ENCODE peak calls at places on chromosomes 3 and 15, in six cellular contexts. One of them, this sample, is unnamed.

GRCh38 chr3:46797486-46797885 is 65.8 kb downstream of the MYL3 start:
- DNase-seq in K562: no peak
- DNase-seq in GM12891: no peak
- DNase-seq in H1: no peak
- DNase-seq in HepG2: no peak
- DNase-seq in GM12878: no peak
- DNase-seq in this sample: no peak

GRCh38 chr3:181851063-181851462 is 139.3 kb downstream of the SOX2 start:
- DNase-seq in H1: no peak
- DNase-seq in K562: no peak
- DNase-seq in HepG2: peak
- DNase-seq in GM12878: no peak
- DNase-seq in GM12891: no peak
- DNase-seq in this sample: no peak

GRCh38 chr3:112687214-112687613 is 46.3 kb upstream of the CCDC80 start:
- DNase-seq in HepG2: no peak
- DNase-seq in H1: no peak
- DNase-seq in GM12891: no peak
- DNase-seq in GM12878: no peak
- DNase-seq in K562: no peak
- DNase-seq in this sample: no peak

GRCh38 chr15:92808611-92809063 is 91.5 kb upstream of the CHD2 start:
- DNase-seq in GM12891: no peak
- DNase-seq in GM12878: no peak
- DNase-seq in K562: no peak
- DNase-seq in H1: no peak
- DNase-seq in HepG2: no peak
- DNase-seq in this sample: peak

GRCh38 chr3:12040902-12041301 is 36.7 kb downstream of the SYN2 start:
- DNase-seq in HepG2: no peak
- DNase-seq in H1: no peak
- DNase-seq in GM12878: no peak
- DNase-seq in K562: no peak
- DNase-seq in GM12891: no peak
- DNase-seq in this sample: no peak

GRCh38 chr3:49535971-49536874 is 18.1 kb upstream of the BSN start:
- DNase-seq in GM12878: no peak
- DNase-seq in K562: no peak
- DNase-seq in HepG2: no peak
- DNase-seq in H1: no peak
- DNase-seq in GM12891: no peak
- DNase-seq in this sample: no peak

GRCh38 chr3:179046497-179047353 is 24.9 kb downstream of the ZMAT3 start:
- DNase-seq in HepG2: no peak
- DNase-seq in H1: no peak
- DNase-seq in GM12878: peak
- DNase-seq in GM12891: no peak
- DNase-seq in K562: no peak
- DNase-seq in this sample: no peak

GRCh38 chr15:20659265-20659664 is 117.7 kb upstream of the GOLGA6L6 start:
- DNase-seq in GM12891: no peak
- DNase-seq in HepG2: no peak
- DNase-seq in H1: no peak
- DNase-seq in GM12878: no peak
- DNase-seq in K562: no peak
- DNase-seq in this sample: no peak

GRCh38 chr3:25904248-25904647 is 114.4 kb downstream of the OXSM start:
- DNase-seq in K562: no peak
- DNase-seq in HepG2: no peak
- DNase-seq in GM12878: no peak
- DNase-seq in H1: no peak
- DNase-seq in GM12891: no peak
- DNase-seq in this sample: no peak

GRCh38 chr3:4476507-4476906 is 9.4 kb upstream of the SUMF1 start:
- DNase-seq in K562: no peak
- DNase-seq in GM12891: no peak
- DNase-seq in GM12878: no peak
- DNase-seq in H1: no peak
- DNase-seq in HepG2: no peak
- DNase-seq in this sample: no peak

GRCh38 chr15:55742498-55742926 is 440 bp downstream of the PRTG start:
- DNase-seq in K562: peak
- DNase-seq in GM12878: no peak
- DNase-seq in H1: no peak
- DNase-seq in HepG2: no peak
- DNase-seq in GM12891: peak
- DNase-seq in this sample: peak

GRCh38 chr3:184237772-184238171 is 8.4 kb downstream of the VWA5B2 start:
- DNase-seq in GM12878: no peak
- DNase-seq in K562: no peak
- DNase-seq in HepG2: no peak
- DNase-seq in H1: no peak
- DNase-seq in GM12891: no peak
- DNase-seq in this sample: no peak

GRCh38 chr3:126344380-126345041 is 12.7 kb downstream of the KLF15 start:
- DNase-seq in HepG2: no peak
- DNase-seq in GM12891: no peak
- DNase-seq in H1: peak
- DNase-seq in K562: no peak
- DNase-seq in GM12878: no peak
- DNase-seq in this sample: no peak

GRCh38 chr15:31079519-31079918 is 22.0 kb downstream of the TRPM1 start:
- DNase-seq in GM12891: no peak
- DNase-seq in H1: no peak
- DNase-seq in K562: no peak
- DNase-seq in GM12878: no peak
- DNase-seq in HepG2: no peak
- DNase-seq in this sample: no peak

GRCh38 chr15:43702701-43703433 is 9.2 kb downstream of the CKMT1A start:
- DNase-seq in H1: no peak
- DNase-seq in HepG2: no peak
- DNase-seq in GM12891: no peak
- DNase-seq in K562: no peak
- DNase-seq in GM12878: no peak
- DNase-seq in this sample: no peak

GRCh38 chr15:99997112-99997651 is 263.9 kb upstream of the LYSMD4 start:
- DNase-seq in K562: no peak
- DNase-seq in HepG2: no peak
- DNase-seq in GM12891: no peak
- DNase-seq in H1: no peak
- DNase-seq in GM12878: no peak
- DNase-seq in this sample: no peak

GRCh38 chr15:90845201-90845949 is 23.0 kb upstream of the FURIN start:
- DNase-seq in GM12878: peak
- DNase-seq in K562: peak
- DNase-seq in H1: no peak
- DNase-seq in GM12891: peak
- DNase-seq in HepG2: no peak
- DNase-seq in this sample: no peak

GRCh38 chr15:77921664-77922063 is 155.8 kb downstream of the TBC1D2B start:
- DNase-seq in HepG2: no peak
- DNase-seq in K562: no peak
- DNase-seq in H1: no peak
- DNase-seq in GM12891: no peak
- DNase-seq in GM12878: no peak
- DNase-seq in this sample: no peak

GRCh38 chr3:157088506-157089454 is 71.2 kb downstream of the CCNL1 start:
- DNase-seq in HepG2: peak
- DNase-seq in K562: peak
- DNase-seq in GM12878: peak
- DNase-seq in GM12891: peak
- DNase-seq in H1: peak
- DNase-seq in this sample: peak
- TF ChIP-seq POLR2A in HepG2: peak
- TF ChIP-seq POLR2A in K562: peak
- TF ChIP-seq POLR2A in GM12878: peak
- TF ChIP-seq POLR2A in GM12891: peak
- TF ChIP-seq POLR2A in H1: peak
- TF ChIP-seq POLR2A in this sample: peak

GRCh38 chr15:33009603-33010002 is 184.9 kb downstream of the FMN1 start:
- DNase-seq in GM12891: no peak
- DNase-seq in H1: no peak
- DNase-seq in GM12878: no peak
- DNase-seq in HepG2: no peak
- DNase-seq in K562: no peak
- DNase-seq in this sample: no peak

GRCh38 chr15:33008284-33009011 is 186.1 kb downstream of the FMN1 start:
- DNase-seq in K562: no peak
- DNase-seq in GM12891: no peak
- DNase-seq in HepG2: no peak
- DNase-seq in GM12878: no peak
- DNase-seq in H1: no peak
- DNase-seq in this sample: no peak

GRCh38 chr15:33007295-33007855 is 187.1 kb downstream of the FMN1 start:
- DNase-seq in K562: peak
- DNase-seq in GM12891: no peak
- DNase-seq in HepG2: no peak
- DNase-seq in H1: no peak
- DNase-seq in GM12878: no peak
- DNase-seq in this sample: no peak

GRCh38 chr15:33009026-33009425 is 185.5 kb downstream of the FMN1 start:
- DNase-seq in HepG2: no peak
- DNase-seq in GM12891: no peak
- DNase-seq in H1: no peak
- DNase-seq in K562: no peak
- DNase-seq in GM12878: no peak
- DNase-seq in this sample: no peak

GRCh38 chr15:33005582-33005981 is 188.9 kb downstream of the FMN1 start:
- DNase-seq in HepG2: no peak
- DNase-seq in K562: no peak
- DNase-seq in GM12878: no peak
- DNase-seq in H1: no peak
- DNase-seq in GM12891: no peak
- DNase-seq in this sample: no peak
- TF ChIP-seq TAF1 in HepG2: no peak
- TF ChIP-seq TAF1 in K562: no peak
- TF ChIP-seq TAF1 in GM12878: no peak
- TF ChIP-seq TAF1 in H1: no peak
- TF ChIP-seq TAF1 in GM12891: no peak
- TF ChIP-seq TAF1 in this sample: no peak

DNA sequence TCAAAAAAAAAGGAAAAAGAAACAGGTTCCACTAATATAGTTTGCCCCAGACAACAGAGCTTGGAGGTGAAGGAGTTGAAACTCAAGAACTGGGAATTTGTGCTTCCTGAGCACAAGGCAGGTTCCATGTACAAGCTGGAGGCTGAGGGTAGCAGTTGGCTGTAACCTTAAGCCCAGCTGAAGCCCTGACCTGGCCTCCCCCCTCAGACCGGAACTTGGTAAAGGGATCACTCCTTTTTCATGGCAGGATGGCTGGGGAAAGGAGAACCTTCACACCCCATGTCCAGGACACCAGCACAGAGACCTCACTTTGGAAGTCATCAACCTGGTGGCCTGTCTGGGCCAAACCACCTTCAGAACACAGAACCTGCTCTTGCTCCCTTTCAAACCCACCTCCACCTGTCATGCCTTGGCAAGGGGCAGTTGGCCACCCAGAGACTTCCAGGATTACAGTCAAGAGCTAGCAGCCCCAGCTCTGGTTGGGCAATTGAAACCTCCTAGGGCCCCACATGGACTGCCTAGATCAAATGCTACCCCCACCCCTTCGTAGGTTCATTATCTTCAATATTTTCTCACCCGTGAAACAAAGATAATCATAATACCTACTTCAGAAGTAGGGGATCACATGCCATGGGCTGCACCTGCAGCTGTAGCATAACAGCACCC is 3.5 kb downstream of the RPL29 start:
- DNase-seq in HepG2: no peak
- DNase-seq in GM12878: no peak
- DNase-seq in H1: peak
- DNase-seq in GM12891: no peak
- DNase-seq in K562: peak
- DNase-seq in this sample: no peak
- TF ChIP-seq POLR2AphosphoS5 in HepG2: peak
- TF ChIP-seq POLR2AphosphoS5 in GM12878: peak
- TF ChIP-seq POLR2AphosphoS5 in H1: peak
- TF ChIP-seq POLR2AphosphoS5 in GM12891: peak
- TF ChIP-seq POLR2AphosphoS5 in K562: peak
- TF ChIP-seq POLR2AphosphoS5 in this sample: peak

GRCh38 chr3:119319311-119319710 is 25.1 kb downstream of the ARHGAP31 start:
- DNase-seq in K562: no peak
- DNase-seq in HepG2: no peak
- DNase-seq in H1: no peak
- DNase-seq in GM12878: no peak
- DNase-seq in GM12891: no peak
- DNase-seq in this sample: no peak

GRCh38 chr3:119322021-119322522 is 27.9 kb downstream of the ARHGAP31 start:
- DNase-seq in H1: no peak
- DNase-seq in GM12878: no peak
- DNase-seq in GM12891: no peak
- DNase-seq in HepG2: no peak
- DNase-seq in K562: no peak
- DNase-seq in this sample: no peak

GRCh38 chr3:119323401-119324107 is 29.4 kb downstream of the ARHGAP31 start:
- DNase-seq in GM12878: no peak
- DNase-seq in HepG2: no peak
- DNase-seq in H1: peak
- DNase-seq in K562: no peak
- DNase-seq in GM12891: peak
- DNase-seq in this sample: no peak

GRCh38 chr3:119324899-119325298 is 30.7 kb downstream of the ARHGAP31 start:
- DNase-seq in K562: no peak
- DNase-seq in HepG2: no peak
- DNase-seq in GM12878: no peak
- DNase-seq in H1: no peak
- DNase-seq in GM12891: no peak
- DNase-seq in this sample: no peak

GRCh38 chr3:119322523-119323400 is 28.6 kb downstream of the ARHGAP31 start:
- DNase-seq in GM12878: peak
- DNase-seq in K562: peak
- DNase-seq in H1: peak
- DNase-seq in GM12891: peak
- DNase-seq in HepG2: peak
- DNase-seq in this sample: peak
- TF ChIP-seq POLR2A in GM12878: peak
- TF ChIP-seq POLR2A in K562: peak
- TF ChIP-seq POLR2A in H1: peak
- TF ChIP-seq POLR2A in GM12891: peak
- TF ChIP-seq POLR2A in HepG2: no peak
- TF ChIP-seq POLR2A in this sample: peak

GRCh38 chr15:25397110-25397509 is 41.7 kb downstream of the UBE3A start:
- DNase-seq in H1: no peak
- DNase-seq in GM12878: no peak
- DNase-seq in HepG2: no peak
- DNase-seq in K562: no peak
- DNase-seq in GM12891: no peak
- DNase-seq in this sample: no peak
- TF ChIP-seq TAF1 in H1: no peak
- TF ChIP-seq TAF1 in GM12878: no peak
- TF ChIP-seq TAF1 in HepG2: no peak
- TF ChIP-seq TAF1 in K562: no peak
- TF ChIP-seq TAF1 in GM12891: no peak
- TF ChIP-seq TAF1 in this sample: no peak

DNA sequence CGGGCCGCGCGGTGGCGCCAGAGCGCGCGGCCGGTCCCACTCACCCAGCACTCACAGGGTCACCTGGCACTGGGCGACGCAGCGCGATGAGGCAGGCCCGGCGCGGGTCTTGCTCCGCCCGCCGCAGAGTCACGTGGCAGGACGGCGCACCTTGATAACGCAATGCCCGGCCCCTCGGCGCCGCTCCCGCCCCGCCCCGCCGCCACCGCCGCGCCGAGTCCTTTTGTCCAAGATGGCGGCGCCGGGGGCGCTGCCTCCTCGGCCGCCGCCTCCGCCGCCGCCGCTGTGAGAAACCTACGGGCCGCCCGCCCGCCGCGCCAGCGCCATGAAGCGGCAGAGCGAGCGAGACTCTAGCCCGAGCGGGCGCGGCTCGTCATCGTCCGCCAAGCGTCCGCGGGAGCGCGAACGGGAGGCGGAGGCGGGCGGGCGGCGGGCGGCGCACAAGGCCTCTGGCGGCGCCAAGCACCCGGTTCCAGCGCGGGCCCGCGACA is at the start of gene RBM15B:
- DNase-seq in K562: peak
- DNase-seq in HepG2: peak
- DNase-seq in GM12878: peak
- DNase-seq in H1: peak
- DNase-seq in GM12891: peak
- DNase-seq in this sample: peak
- TF ChIP-seq POLR2AphosphoS5 in K562: peak
- TF ChIP-seq POLR2AphosphoS5 in HepG2: no peak
- TF ChIP-seq POLR2AphosphoS5 in GM12878: peak
- TF ChIP-seq POLR2AphosphoS5 in H1: peak
- TF ChIP-seq POLR2AphosphoS5 in GM12891: no peak
- TF ChIP-seq POLR2AphosphoS5 in this sample: no peak